ENCODE peak calls at places on chromosomes 1 and 21, in five cellular contexts. F is GM13977, H is pons, P is fibroblast of the conjunctiva, Y is Daoy. C is an unnamed sample.

GRCh38 chr1:176803042-176803441 is 340.1 kb downstream of the PAPPA2 start:
- DNase-seq in Y (no peak), F (no peak), P (no peak), H (no peak), C (no peak)

GRCh38 chr1:90713741-90714509 is 3.2 kb downstream of the BARHL2 start:
- DNase-seq in H (no peak), P (no peak), Y (no peak), F (peak; percentile 17), C (no peak)

GRCh38 chr21:29390778-29391177 is 92.1 kb downstream of the BACH1 start:
- DNase-seq in H (no peak), Y (no peak), F (no peak), P (no peak), C (no peak)

GRCh38 chr1:75712306-75712705 is 12.2 kb upstream of the ACADM start:
- DNase-seq in P (no peak), F (no peak), H (no peak), Y (no peak), C (no peak)

GRCh38 chr1:247857069-247857985 is at the start of gene TRIM58:
- DNase-seq in Y (peak; percentile 82), F (peak; percentile 56), P (no peak), H (no peak), C (peak; percentile 69)

GRCh38 chr1:8552135-8552534 is 234.2 kb downstream of the SLC45A1 start:
- DNase-seq in Y (no peak), P (no peak), F (no peak), H (peak; percentile 69), C (no peak)

GRCh38 chr1:116765962-116766361 is 11.7 kb downstream of the CD2 start:
- DNase-seq in F (no peak), P (no peak), Y (no peak), H (no peak), C (no peak)

GRCh38 chr1:218874313-218874712 is 299.4 kb upstream of the LYPLAL1 start:
- DNase-seq in F (no peak), Y (peak; percentile 85), H (no peak), P (no peak), C (no peak)

GRCh38 chr1:17545354-17545753 is 5.9 kb downstream of the ARHGEF10L start:
- DNase-seq in F (no peak), Y (peak; percentile 67), H (no peak), P (no peak), C (no peak)

GRCh38 chr1:15013767-15014166 is 139.8 kb upstream of the TMEM51 start:
- DNase-seq in H (no peak), F (no peak), Y (no peak), P (no peak), C (no peak)

GRCh38 chr1:15436881-15437449 is 1.3 kb upstream of the CTRC start:
- DNase-seq in H (no peak), Y (no peak), P (no peak), F (no peak), C (no peak)

GRCh38 chr1:193471981-193472380 is 285.6 kb upstream of the B3GALT2 start:
- DNase-seq in H (no peak), P (no peak), F (no peak), Y (no peak), C (no peak)

GRCh38 chr21:38766987-38767722 is 38.6 kb upstream of the ETS2 start:
- DNase-seq in Y (no peak), P (no peak), H (no peak), F (peak; percentile 81), C (peak; percentile 29)

GRCh38 chr1:22077728-22078127 is 25.2 kb downstream of the CDC42 start:
- DNase-seq in H (no peak), F (no peak), P (no peak), Y (peak; percentile 10), C (no peak)

GRCh38 chr1:235919797-235920475 is 53.2 kb upstream of the LYST start:
- DNase-seq in P (peak; percentile 73), Y (peak; percentile 90), F (no peak), H (no peak), C (no peak)

GRCh38 chr21:19236209-19236608 is 832.6 kb upstream of the TMPRSS15 start:
- DNase-seq in F (no peak), Y (peak; percentile 77), P (no peak), H (no peak), C (no peak)

GRCh38 chr1:109803901-109804331 is 40.2 kb upstream of the EPS8L3 start:
- DNase-seq in H (no peak), F (no peak), Y (peak; percentile 91), P (no peak), C (peak; percentile 17)

GRCh38 chr1:33659641-33660040 is 187.2 kb downstream of the ZSCAN20 start:
- DNase-seq in H (no peak), P (no peak), F (no peak), Y (no peak), C (no peak)

GRCh38 chr1:113734357-113735055 is 24.8 kb downstream of the PHTF1 start:
- DNase-seq in Y (no peak), F (no peak), H (no peak), P (no peak), C (no peak)

GRCh38 chr1:40316595-40317393 is at the start of gene COL9A2:
- DNase-seq in F (peak; percentile 79), H (peak; percentile 87), P (no peak), Y (peak; percentile 71), C (peak; percentile 54)

GRCh38 chr1:119815361-119815760 is 4.1 kb upstream of the REG4 start:
- DNase-seq in P (no peak), Y (peak; percentile 72), F (no peak), H (no peak), C (no peak)

GRCh38 chr1:19664453-19665043 is at the start of gene HTR6:
- DNase-seq in F (peak; percentile 89), H (no peak), Y (no peak), P (no peak), C (no peak)

GRCh38 chr1:46587072-46587471 is 17.0 kb downstream of the MKNK1 start:
- DNase-seq in H (peak; percentile 77), F (no peak), P (no peak), Y (no peak), C (no peak)

GRCh38 chr1:29123871-29124365 is at the start of gene TMEM200B:
- DNase-seq in Y (peak; percentile 29), H (no peak), F (peak; percentile 65), P (no peak), C (no peak)

GRCh38 chr1:93607814-93608187 is 73.8 kb downstream of the BCAR3 start:
- DNase-seq in F (peak; percentile 79), Y (peak; percentile 45), H (no peak), P (no peak), C (no peak)

GRCh38 chr1:167881069-167881468 is 32.9 kb downstream of the ADCY10 start:
- DNase-seq in P (no peak), F (no peak), Y (peak; percentile 23), H (no peak), C (no peak)

GRCh38 chr1:27521336-27522147 is 31.6 kb upstream of the WASF2 start:
- DNase-seq in F (no peak), Y (no peak), P (no peak), H (no peak), C (no peak)

GRCh38 chr1:162974810-162975209 is 94.4 kb upstream of the RGS4 start:
- DNase-seq in Y (no peak), H (no peak), P (no peak), F (no peak), C (no peak)

GRCh38 chr21:32739946-32740345 is 12.1 kb upstream of the SYNJ1 start:
- DNase-seq in H (no peak), Y (no peak), P (no peak), F (no peak), C (no peak)

GRCh38 chr1:224488806-224489584 is 54.4 kb upstream of the WDR26 start:
- DNase-seq in H (no peak), P (no peak), Y (peak; percentile 43), F (peak; percentile 20), C (no peak)

C was measured in stomach.